ENCODE peak calls at places on chromosomes 5 and 9, in eight cellular contexts. L is activated naive CD8-positive, alpha-beta T cell treated with anti-CD3 and anti-CD28 coated beads for 36 hours; Z is SW480; F is iris pigment epithelial cell; R is MM.1S; E is RCC 7860; I is NCI-H748 treated with DMSO at 0.1 percent for 48 hours; U is G401. Y is an unnamed sample.

GRCh38 chr5:62354028-62354874 is 48.2 kb downstream of the KIF2A start:
- DNase-seq in F (peak; percentile 73), U (peak; percentile 65), E (peak; percentile 16), I (no peak), L (no peak), R (peak; percentile 55), Z (peak; percentile 63), Y (no peak)

GRCh38 chr9:135147473-135147805 is 60.0 kb downstream of the OLFM1 start:
- DNase-seq in U (peak; percentile 79), L (no peak), I (no peak), F (no peak), Z (no peak), R (no peak), E (no peak), Y (no peak)

GRCh38 chr5:133121611-133122150 is 69.9 kb downstream of the HSPA4 start:
- DNase-seq in R (no peak), F (no peak), L (no peak), U (no peak), I (no peak), E (no peak), Z (no peak), Y (no peak)

GRCh38 chr9:1173211-1173610 is 123.1 kb downstream of the DMRT2 start:
- DNase-seq in I (no peak), L (no peak), F (no peak), U (no peak), Z (peak; percentile 38), E (peak; percentile 58), R (no peak), Y (no peak)

GRCh38 chr5:36610629-36611028 is 4.2 kb downstream of the SLC1A3 start:
- DNase-seq in U (peak; percentile 30), E (no peak), Z (no peak), I (no peak), R (no peak), F (no peak), L (no peak), Y (no peak)

GRCh38 chr9:28032178-28032532 is 458.9 kb upstream of the C9orf72 start:
- DNase-seq in U (no peak), Z (no peak), F (peak; percentile 19), I (no peak), E (no peak), R (no peak), L (no peak), Y (no peak)

GRCh38 chr5:91384671-91385430 is 1.7 kb upstream of the ARRDC3 start:
- DNase-seq in U (peak; percentile 95), L (no peak), F (peak; percentile 89), E (peak; percentile 76), R (peak; percentile 94), I (peak; percentile 97), Z (peak; percentile 93), Y (peak; percentile 20)

GRCh38 chr5:111512026-111512405 is 319 bp downstream of the STARD4 start:
- DNase-seq in L (peak; percentile 15), U (no peak), I (peak; percentile 77), Z (no peak), E (no peak), F (peak; percentile 59), R (peak; percentile 40), Y (no peak)

GRCh38 chr5:132049093-132049492 is 11.4 kb upstream of the IL3 start:
- DNase-seq in F (no peak), L (no peak), R (no peak), E (no peak), U (no peak), I (no peak), Z (no peak), Y (no peak)

GRCh38 chr5:14868771-14869170 is 2.8 kb downstream of the ANKH start:
- DNase-seq in U (peak; percentile 32), I (no peak), R (no peak), E (no peak), F (no peak), L (no peak), Z (no peak), Y (no peak)

GRCh38 chr5:95715799-95716461 is 15.2 kb upstream of the RHOBTB3 start:
- DNase-seq in E (peak; percentile 48), Z (peak; percentile 63), I (no peak), L (peak; percentile 23), R (no peak), F (peak; percentile 89), U (no peak), Y (no peak)

GRCh38 chr9:134436356-134436717 is 110.1 kb downstream of the RXRA start:
- DNase-seq in I (no peak), U (peak; percentile 60), R (no peak), L (no peak), E (no peak), F (no peak), Z (no peak), Y (no peak)

GRCh38 chr5:122078116-122078865 is at the start of gene LOX:
- DNase-seq in Z (peak; percentile 22), R (no peak), E (no peak), L (no peak), U (peak; percentile 14), I (peak; percentile 35), F (peak; percentile 99), Y (no peak)

GRCh38 chr5:65032250-65032649 is 263.5 kb downstream of the CWC27 start:
- DNase-seq in L (no peak), E (peak; percentile 42), I (no peak), F (peak; percentile 99), U (no peak), Z (no peak), R (no peak), Y (no peak)

GRCh38 chr9:117464941-117465616 is 50.2 kb upstream of the ASTN2 start:
- DNase-seq in L (no peak), R (no peak), E (no peak), I (no peak), U (peak; percentile 100), F (no peak), Z (no peak), Y (no peak)

GRCh38 chr5:127766556-127767335 is 63.6 kb downstream of the CCDC192 start:
- DNase-seq in E (no peak), Z (no peak), F (no peak), R (no peak), L (no peak), I (no peak), U (no peak), Y (no peak)

GRCh38 chr5:179186092-179186419 is 125.9 kb downstream of the ZNF354C start:
- DNase-seq in R (no peak), E (no peak), Z (no peak), F (no peak), U (no peak), L (no peak), I (no peak), Y (no peak)

GRCh38 chr5:3604501-3604900 is 8.9 kb downstream of the IRX1 start:
- DNase-seq in Z (no peak), R (no peak), U (no peak), I (no peak), L (no peak), F (no peak), E (no peak), Y (no peak)

GRCh38 chr9:120931278-120932085 is 4.9 kb upstream of the TRAF1 start:
- DNase-seq in I (no peak), U (no peak), F (peak; percentile 76), E (peak; percentile 65), Z (peak; percentile 20), R (peak; percentile 79), L (peak; percentile 82), Y (peak; percentile 68)

GRCh38 chr5:83924891-83925290 is 204.2 kb upstream of the HAPLN1 start:
- DNase-seq in Z (peak; percentile 5), F (peak; percentile 60), L (no peak), R (no peak), I (no peak), E (peak; percentile 64), U (no peak), Y (no peak)

GRCh38 chr5:105581988-105582690 is 2019.5 kb upstream of the NUDT12 start:
- DNase-seq in R (no peak), U (no peak), Z (no peak), I (peak; percentile 23), E (no peak), L (no peak), F (no peak), Y (no peak)

GRCh38 chr5:137833463-137833862 is 34.2 kb upstream of the MYOT start:
- DNase-seq in E (peak; percentile 79), R (no peak), U (no peak), F (peak; percentile 90), Z (peak; percentile 85), L (no peak), I (no peak), Y (no peak)

GRCh38 chr9:129482521-129483466 is 138.1 kb downstream of the C9orf50 start:
- DNase-seq in Z (peak; percentile 79), I (peak; percentile 36), F (peak; percentile 91), R (no peak), E (peak; percentile 80), L (peak; percentile 44), U (peak; percentile 87), Y (peak; percentile 34)

Y was measured in T-helper 2 cell treated with Interferon-gamma antibody and Interleukin-4, amounts not matched to agents 5 μg/mL and 100 μg/mL, for 36 hours.